ENCODE peak calls at places on chromosomes 3 and 15, in six cellular contexts. One of them, this sample, is unnamed.
A peak's percentile ranks its signal among the peaks of the same experiment; 100 is the strongest.

GRCh38 chr3:120420855-120421570 is 29.8 kb downstream of the FSTL1 start:
- DNase-seq in adrenal gland: peak; percentile 49
- DNase-seq in HCT116: no peak
- DNase-seq in uterus: no peak
- DNase-seq in IMR-90: peak; percentile 75
- DNase-seq in transverse colon: no peak
- DNase-seq in this sample: no peak

GRCh38 chr3:167487556-167487955 is 13.7 kb upstream of the SERPINI2 start:
- DNase-seq in adrenal gland: no peak
- DNase-seq in HCT116: no peak
- DNase-seq in uterus: no peak
- DNase-seq in IMR-90: no peak
- DNase-seq in transverse colon: no peak
- DNase-seq in this sample: no peak

GRCh38 chr3:78976200-78976599 is 791.6 kb downstream of the ROBO1 start:
- DNase-seq in adrenal gland: no peak
- DNase-seq in HCT116: no peak
- DNase-seq in uterus: no peak
- DNase-seq in IMR-90: no peak
- DNase-seq in transverse colon: no peak
- DNase-seq in this sample: no peak

GRCh38 chr15:97168704-97169475 is 791.6 kb upstream of the ARRDC4 start:
- DNase-seq in adrenal gland: no peak
- DNase-seq in HCT116: no peak
- DNase-seq in uterus: no peak
- DNase-seq in IMR-90: no peak
- DNase-seq in transverse colon: no peak
- DNase-seq in this sample: no peak

GRCh38 chr3:138112362-138112761 is 3.0 kb downstream of the DZIP1L start:
- DNase-seq in adrenal gland: no peak
- DNase-seq in HCT116: no peak
- DNase-seq in uterus: no peak
- DNase-seq in IMR-90: no peak
- DNase-seq in transverse colon: no peak
- DNase-seq in this sample: no peak

GRCh38 chr3:127803619-127804018 is 18.7 kb downstream of the MGLL start:
- DNase-seq in adrenal gland: no peak
- DNase-seq in HCT116: peak; percentile 93
- DNase-seq in uterus: no peak
- DNase-seq in IMR-90: peak; percentile 98
- DNase-seq in transverse colon: no peak
- DNase-seq in this sample: no peak

GRCh38 chr3:65758871-65759598 is 279.7 kb downstream of the MAGI1 start:
- DNase-seq in adrenal gland: no peak
- DNase-seq in HCT116: no peak
- DNase-seq in uterus: no peak
- DNase-seq in IMR-90: peak; percentile 60
- DNase-seq in transverse colon: no peak
- DNase-seq in this sample: no peak

GRCh38 chr15:60941448-60941847 is 287.7 kb downstream of the RORA start:
- DNase-seq in adrenal gland: no peak
- DNase-seq in HCT116: no peak
- DNase-seq in uterus: no peak
- DNase-seq in IMR-90: peak; percentile 93
- DNase-seq in transverse colon: no peak
- DNase-seq in this sample: no peak

GRCh38 chr3:183464480-183464879 is 36.1 kb upstream of the MCF2L2 start:
- DNase-seq in adrenal gland: no peak
- DNase-seq in HCT116: no peak
- DNase-seq in uterus: no peak
- DNase-seq in IMR-90: no peak
- DNase-seq in transverse colon: no peak
- DNase-seq in this sample: no peak

GRCh38 chr3:27723803-27724458 is 1.8 kb upstream of the EOMES start:
- DNase-seq in adrenal gland: no peak
- DNase-seq in HCT116: no peak
- DNase-seq in uterus: no peak
- DNase-seq in IMR-90: no peak
- DNase-seq in transverse colon: no peak
- DNase-seq in this sample: no peak

GRCh38 chr3:45135959-45136358 is 10.2 kb downstream of the CDCP1 start:
- DNase-seq in adrenal gland: no peak
- DNase-seq in HCT116: no peak
- DNase-seq in uterus: no peak
- DNase-seq in IMR-90: peak; percentile 41
- DNase-seq in transverse colon: no peak
- DNase-seq in this sample: no peak

GRCh38 chr3:171591059-171591458 is 130.9 kb upstream of the TNIK start:
- DNase-seq in adrenal gland: no peak
- DNase-seq in HCT116: no peak
- DNase-seq in uterus: no peak
- DNase-seq in IMR-90: no peak
- DNase-seq in transverse colon: no peak
- DNase-seq in this sample: no peak

GRCh38 chr3:170734043-170734736 is 135.8 kb downstream of the RPL22L1 start:
- DNase-seq in adrenal gland: no peak
- DNase-seq in HCT116: no peak
- DNase-seq in uterus: no peak
- DNase-seq in IMR-90: no peak
- DNase-seq in transverse colon: no peak
- DNase-seq in this sample: no peak

GRCh38 chr15:71278989-71279756 is 163.9 kb downstream of the THSD4 start:
- DNase-seq in adrenal gland: peak; percentile 48
- DNase-seq in HCT116: no peak
- DNase-seq in uterus: peak; percentile 75
- DNase-seq in IMR-90: peak; percentile 97
- DNase-seq in transverse colon: peak; percentile 61
- DNase-seq in this sample: no peak

GRCh38 chr15:101204744-101205535 is 46.9 kb downstream of the CHSY1 start:
- DNase-seq in adrenal gland: no peak
- DNase-seq in HCT116: no peak
- DNase-seq in uterus: no peak
- DNase-seq in IMR-90: peak; percentile 61
- DNase-seq in transverse colon: no peak
- DNase-seq in this sample: no peak

GRCh38 chr3:55585856-55586255 is 98.8 kb upstream of the WNT5A start:
- DNase-seq in adrenal gland: no peak
- DNase-seq in HCT116: no peak
- DNase-seq in uterus: no peak
- DNase-seq in IMR-90: no peak
- DNase-seq in transverse colon: no peak
- DNase-seq in this sample: no peak

GRCh38 chr3:188153949-188154757 is at the start of gene LPP:
- DNase-seq in adrenal gland: peak; percentile 80
- DNase-seq in HCT116: no peak
- DNase-seq in uterus: peak; percentile 71
- DNase-seq in IMR-90: peak; percentile 77
- DNase-seq in transverse colon: peak; percentile 85
- DNase-seq in this sample: peak; percentile 98

GRCh38 chr3:171851685-171852084 is 8.5 kb downstream of the TMEM212 start:
- DNase-seq in adrenal gland: no peak
- DNase-seq in HCT116: peak; percentile 47
- DNase-seq in uterus: no peak
- DNase-seq in IMR-90: peak; percentile 87
- DNase-seq in transverse colon: no peak
- DNase-seq in this sample: no peak

GRCh38 chr3:130576571-130577266 is 59.7 kb downstream of the COL6A6 start:
- DNase-seq in adrenal gland: no peak
- DNase-seq in HCT116: no peak
- DNase-seq in uterus: no peak
- DNase-seq in IMR-90: peak; percentile 82
- DNase-seq in transverse colon: no peak
- DNase-seq in this sample: no peak

GRCh38 chr3:157782236-157782635 is 279.0 kb upstream of the VEPH1 start:
- DNase-seq in adrenal gland: no peak
- DNase-seq in HCT116: no peak
- DNase-seq in uterus: no peak
- DNase-seq in IMR-90: peak; percentile 19
- DNase-seq in transverse colon: no peak
- DNase-seq in this sample: no peak

GRCh38 chr3:52463420-52463819 is 8.0 kb downstream of the NISCH start:
- DNase-seq in adrenal gland: no peak
- DNase-seq in HCT116: no peak
- DNase-seq in uterus: no peak
- DNase-seq in IMR-90: no peak
- DNase-seq in transverse colon: no peak
- DNase-seq in this sample: no peak

GRCh38 chr3:63845215-63845614 is 18.4 kb downstream of the THOC7 start:
- DNase-seq in adrenal gland: no peak
- DNase-seq in HCT116: no peak
- DNase-seq in uterus: no peak
- DNase-seq in IMR-90: no peak
- DNase-seq in transverse colon: no peak
- DNase-seq in this sample: no peak

GRCh38 chr3:28050895-28051294 is 190.5 kb upstream of the CMC1 start:
- DNase-seq in adrenal gland: no peak
- DNase-seq in HCT116: peak; percentile 73
- DNase-seq in uterus: no peak
- DNase-seq in IMR-90: peak; percentile 5
- DNase-seq in transverse colon: peak; percentile 21
- DNase-seq in this sample: no peak

GRCh38 chr15:91561371-91562100 is 292.0 kb upstream of the SLCO3A1 start:
- DNase-seq in adrenal gland: no peak
- DNase-seq in HCT116: no peak
- DNase-seq in uterus: peak; percentile 35
- DNase-seq in IMR-90: peak; percentile 98
- DNase-seq in transverse colon: no peak
- DNase-seq in this sample: no peak

GRCh38 chr15:62625421-62626033 is 417.0 kb upstream of the TPM1 start:
- DNase-seq in adrenal gland: no peak
- DNase-seq in HCT116: no peak
- DNase-seq in uterus: peak; percentile 31
- DNase-seq in IMR-90: peak; percentile 32
- DNase-seq in transverse colon: no peak
- DNase-seq in this sample: no peak

GRCh38 chr3:58271901-58272501 is 34.0 kb upstream of the RPP14 start:
- DNase-seq in adrenal gland: no peak
- DNase-seq in HCT116: peak; percentile 73
- DNase-seq in uterus: no peak
- DNase-seq in IMR-90: peak; percentile 93
- DNase-seq in transverse colon: no peak
- DNase-seq in this sample: no peak

GRCh38 chr3:167913218-167913902 is 177.8 kb downstream of the SERPINI1 start:
- DNase-seq in adrenal gland: no peak
- DNase-seq in HCT116: peak; percentile 31
- DNase-seq in uterus: peak; percentile 31
- DNase-seq in IMR-90: peak; percentile 3
- DNase-seq in transverse colon: no peak
- DNase-seq in this sample: no peak

GRCh38 chr3:29291262-29291981 is 10.6 kb downstream of the RBMS3 start:
- DNase-seq in adrenal gland: no peak
- DNase-seq in HCT116: no peak
- DNase-seq in uterus: no peak
- DNase-seq in IMR-90: no peak
- DNase-seq in transverse colon: no peak
- DNase-seq in this sample: no peak

GRCh38 chr15:87703238-87704111 is 553.1 kb downstream of the NTRK3 start:
- DNase-seq in adrenal gland: no peak
- DNase-seq in HCT116: no peak
- DNase-seq in uterus: no peak
- DNase-seq in IMR-90: no peak
- DNase-seq in transverse colon: no peak
- DNase-seq in this sample: no peak
- TF ChIP-seq POLR2A in adrenal gland: no peak
- TF ChIP-seq POLR2A in HCT116: no peak
- TF ChIP-seq POLR2A in uterus: no peak
- TF ChIP-seq POLR2A in IMR-90: no peak
- TF ChIP-seq POLR2A in transverse colon: no peak
- TF ChIP-seq POLR2A in this sample: no peak

GRCh38 chr15:90550919-90551318 is 21.2 kb downstream of the CRTC3 start:
- DNase-seq in adrenal gland: no peak
- DNase-seq in HCT116: no peak
- DNase-seq in uterus: no peak
- DNase-seq in IMR-90: no peak
- DNase-seq in transverse colon: no peak
- DNase-seq in this sample: no peak
- H3K27ac ChIP-seq in adrenal gland: no peak overlapping the region
- H3K27ac ChIP-seq in HCT116: no peak overlapping the region
- H3K27ac ChIP-seq in uterus: peak overlapping the region; percentile 65
- H3K27ac ChIP-seq in IMR-90: no peak overlapping the region
- H3K27ac ChIP-seq in transverse colon: no peak overlapping the region
- H3K27ac ChIP-seq in this sample: peak overlapping the region; percentile 49

DNA sequence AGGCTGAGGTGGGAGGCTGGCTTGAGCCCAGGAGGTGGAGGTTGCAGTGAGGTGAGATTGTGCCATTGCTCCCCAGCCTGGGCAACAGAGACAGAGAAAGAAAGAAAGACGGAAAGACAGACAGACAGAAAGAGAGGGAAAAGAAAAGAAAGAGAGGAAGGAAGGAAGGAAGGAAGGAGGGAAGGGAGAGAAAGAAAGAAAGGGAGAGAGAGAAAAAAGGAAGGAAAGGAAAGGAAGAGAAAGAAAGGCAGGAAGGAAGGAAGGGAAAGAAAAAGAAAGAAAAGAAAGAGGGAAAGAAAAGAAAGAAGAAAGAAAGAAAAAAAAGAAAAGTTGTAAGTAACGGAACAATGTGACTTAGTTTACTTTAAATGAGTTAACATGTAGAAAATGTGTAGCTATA is 260.7 kb upstream of the GRM7 start:
- DNase-seq in adrenal gland: no peak
- DNase-seq in HCT116: no peak
- DNase-seq in uterus: no peak
- DNase-seq in IMR-90: no peak
- DNase-seq in transverse colon: no peak
- DNase-seq in this sample: no peak
- TF ChIP-seq POLR2A in adrenal gland: no peak
- TF ChIP-seq POLR2A in HCT116: no peak
- TF ChIP-seq POLR2A in uterus: no peak
- TF ChIP-seq POLR2A in IMR-90: no peak
- TF ChIP-seq POLR2A in transverse colon: no peak
- TF ChIP-seq POLR2A in this sample: no peak

DNA sequence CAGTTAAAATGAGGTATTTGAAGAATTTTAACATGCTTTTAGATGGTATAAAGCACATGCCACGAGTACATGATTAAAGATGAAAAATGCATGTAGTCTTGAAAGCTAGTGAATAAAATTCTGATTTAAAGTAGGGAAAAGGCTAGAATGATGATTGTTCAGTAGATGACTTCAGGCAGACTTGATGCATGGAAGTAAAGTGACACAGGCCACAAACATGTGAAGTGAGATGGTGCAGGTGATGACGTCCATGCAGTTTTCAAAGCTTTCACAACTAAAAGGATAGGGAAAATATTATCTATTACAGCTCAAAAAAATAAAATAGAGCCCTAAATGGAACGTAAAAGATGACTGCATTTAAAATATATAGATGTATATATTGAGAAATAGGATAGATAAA is 140.9 kb downstream of the TFG start:
- DNase-seq in adrenal gland: no peak
- DNase-seq in HCT116: no peak
- DNase-seq in uterus: no peak
- DNase-seq in IMR-90: peak; percentile 4
- DNase-seq in transverse colon: no peak
- DNase-seq in this sample: no peak
- H3K27ac ChIP-seq in adrenal gland: no peak overlapping the region
- H3K27ac ChIP-seq in HCT116: no peak overlapping the region
- H3K27ac ChIP-seq in uterus: no peak overlapping the region
- H3K27ac ChIP-seq in IMR-90: no peak overlapping the region
- H3K27ac ChIP-seq in transverse colon: no peak overlapping the region
- H3K27ac ChIP-seq in this sample: no peak overlapping the region

This sample was measured in spleen.